ENCODE peak calls at places on chromosomes 5 and 9, in five cellular contexts. E is choroid plexus epithelial cell, A is PC-3, I is mucosa of descending colon, J is esophagus squamous epithelium. V is an unnamed sample.

GRCh38 chr9:81798606-81799005 is 109.3 kb upstream of the TLE1 start:
- DNase-seq in E (peak; percentile 12), A (no peak), I (no peak), J (no peak), V (no peak)

GRCh38 chr5:150159741-150160179 is 4.1 kb upstream of the PDGFRB start:
- DNase-seq in E (peak; percentile 83), A (no peak), I (no peak), J (no peak), V (peak; percentile 92)

GRCh38 chr5:91225848-91226686 is 157.1 kb downstream of the ARRDC3 start:
- DNase-seq in E (no peak), A (peak; percentile 66), I (peak; percentile 80), J (no peak), V (no peak)

GRCh38 chr9:133813749-133814585 is 75.8 kb upstream of the SARDH start:
- DNase-seq in E (no peak), A (no peak), I (no peak), J (no peak), V (peak; percentile 22)

GRCh38 chr9:130172161-130172857 is at the start of gene NCS1:
- DNase-seq in E (peak; percentile 68), A (peak; percentile 38), I (peak; percentile 69), J (no peak), V (peak; percentile 44)

GRCh38 chr9:38355115-38355514 is 37.4 kb upstream of the ALDH1B1 start:
- DNase-seq in E (no peak), A (no peak), I (no peak), J (no peak), V (no peak)

GRCh38 chr5:143554918-143555477 is 151.5 kb upstream of the NR3C1 start:
- DNase-seq in E (peak; percentile 88), A (no peak), I (no peak), J (no peak), V (peak; percentile 74)

GRCh38 chr5:143016777-143017374 is 246.7 kb downstream of the ARHGAP26 start:
- DNase-seq in E (peak; percentile 88), A (peak; percentile 57), I (peak; percentile 69), J (no peak), V (peak; percentile 74)

GRCh38 chr5:170121321-170121720 is 15.6 kb downstream of the FOXI1 start:
- DNase-seq in E (peak; percentile 9), A (peak; percentile 27), I (no peak), J (no peak), V (peak; percentile 56)

GRCh38 chr5:58281189-58281588 is 178.7 kb downstream of the PLK2 start:
- DNase-seq in E (no peak), A (no peak), I (no peak), J (no peak), V (no peak)

GRCh38 chr5:7745882-7746735 is 104.8 kb downstream of the CFAP90 start:
- DNase-seq in E (peak; percentile 83), A (peak; percentile 84), I (peak; percentile 84), J (no peak), V (peak; percentile 71)

GRCh38 chr5:154664869-154665268 is 90.3 kb upstream of the LARP1 start:
- DNase-seq in E (no peak), A (no peak), I (no peak), J (no peak), V (no peak)

GRCh38 chr5:39654715-39655114 is 229.9 kb upstream of the DAB2 start:
- DNase-seq in E (no peak), A (no peak), I (no peak), J (no peak), V (no peak)

GRCh38 chr9:96858018-96858573 is 3.8 kb upstream of the ZNF782 start:
- DNase-seq in E (peak; percentile 78), A (peak; percentile 90), I (no peak), J (no peak), V (no peak)

GRCh38 chr9:75274781-75275180 is 186.5 kb downstream of the OSTF1 start:
- DNase-seq in E (no peak), A (no peak), I (no peak), J (no peak), V (no peak)

GRCh38 chr9:35051069-35051967 is 21.1 kb downstream of the VCP start:
- DNase-seq in E (peak; percentile 79), A (peak; percentile 61), I (peak; percentile 66), J (no peak), V (peak; percentile 63)

DNA sequence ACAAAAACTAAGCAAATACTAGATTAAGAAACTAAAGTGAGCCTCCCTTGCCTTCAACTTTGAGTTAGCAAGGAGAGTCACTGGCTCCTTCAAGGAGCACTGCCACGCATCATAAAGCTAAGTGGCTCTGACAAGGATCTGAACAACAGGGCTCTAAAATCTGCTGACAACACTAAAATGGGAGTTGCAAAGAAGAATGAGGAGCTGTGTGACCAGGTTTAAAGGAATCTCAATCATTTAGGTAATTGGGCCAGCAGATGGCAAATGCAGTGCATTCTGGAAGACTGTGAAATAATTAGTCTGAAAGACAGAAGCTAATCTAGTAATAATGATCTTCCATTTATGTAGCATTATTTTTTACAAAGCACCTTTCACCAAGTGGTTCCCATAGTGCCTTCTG is 297.0 kb upstream of the TAS2R1 start:
- DNase-seq in E (peak; percentile 55), A (peak; percentile 54), I (no peak), J (no peak), V (no peak)
- H3K4me3 ChIP-seq in E (no peak overlapping the region), A (no peak overlapping the region), I (no peak overlapping the region), J (no peak overlapping the region), V (no peak overlapping the region)

DNA sequence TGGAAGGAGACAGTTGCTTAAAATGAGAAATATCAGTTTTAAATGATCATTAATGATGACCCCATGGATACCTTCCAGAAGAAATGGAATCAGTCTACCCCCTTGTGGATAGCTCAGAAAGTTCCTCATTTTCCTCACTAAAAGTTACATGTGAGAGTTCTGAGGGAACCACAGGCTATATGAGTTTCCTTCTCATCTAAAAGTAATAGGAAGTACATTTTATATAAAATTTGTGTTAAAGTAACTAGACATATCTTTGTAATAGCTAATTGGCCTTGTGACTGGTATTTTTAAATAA is 104.9 kb upstream of the SLC25A48 start:
- DNase-seq in E (peak; percentile 14), A (peak; percentile 6), I (no peak), J (no peak), V (peak; percentile 5)
- TF ChIP-seq CTCF in E (peak; percentile 26), A (peak; percentile 28), I (no peak), J (no peak), V (peak; percentile 21)

GRCh38 chr9:137299938-137300337 is 2.1 kb downstream of the NRARP start:
- DNase-seq in E (no peak), A (no peak), I (peak; percentile 60), J (no peak), V (no peak)

GRCh38 chr9:137297966-137298365 is 4.1 kb downstream of the NRARP start:
- DNase-seq in E (no peak), A (no peak), I (peak; percentile 60), J (no peak), V (no peak)

GRCh38 chr9:137298983-137299521 is 3.0 kb downstream of the NRARP start:
- DNase-seq in E (no peak), A (no peak), I (peak; percentile 47), J (no peak), V (no peak)

GRCh38 chr9:137297060-137297664 is 4.9 kb downstream of the NRARP start:
- DNase-seq in E (no peak), A (no peak), I (peak; percentile 47), J (no peak), V (no peak)

DNA sequence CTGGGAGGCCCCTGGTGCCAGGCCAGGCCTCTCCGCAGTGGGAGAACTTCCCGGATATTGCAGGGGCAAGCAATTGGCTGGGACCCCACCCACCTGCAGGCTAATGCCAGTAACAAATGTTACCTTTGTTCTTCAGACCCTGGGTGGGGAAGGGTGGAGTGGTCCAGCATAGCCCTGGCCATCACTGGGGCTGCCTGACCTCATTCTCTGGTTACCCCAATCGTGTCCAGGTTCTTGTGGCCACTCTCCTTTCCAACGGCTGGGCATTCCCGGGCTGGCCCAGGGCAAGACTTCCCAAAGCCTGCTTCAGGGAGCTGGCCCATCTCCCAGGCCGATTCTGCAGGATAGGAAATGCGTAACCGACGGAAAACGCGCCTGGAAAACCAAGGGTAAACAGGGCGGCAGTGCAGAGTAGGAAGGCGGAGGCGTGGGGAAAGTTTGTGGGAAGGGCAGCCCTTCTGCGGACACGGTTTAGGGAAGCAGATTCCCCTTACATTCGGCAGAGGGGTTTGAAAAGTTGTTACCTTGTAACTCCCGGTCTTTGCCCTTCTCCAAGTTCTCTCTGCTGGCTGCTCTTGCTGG is 3.6 kb downstream of the NRARP start:
- DNase-seq in E (no peak), A (no peak), I (peak; percentile 78), J (no peak), V (no peak)
- H3K4me3 ChIP-seq in E (no peak overlapping the region), A (no peak overlapping the region), I (peak overlapping the region; percentile 4), J (peak overlapping the region; percentile 79), V (no peak overlapping the region)

GRCh38 chr5:96836817-96837216 is 29.1 kb upstream of the ERAP1 start:
- DNase-seq in E (no peak), A (no peak), I (no peak), J (no peak), V (no peak)
- TF ChIP-seq CTCF in E (no peak), A (no peak), I (no peak), J (no peak), V (no peak)

DNA sequence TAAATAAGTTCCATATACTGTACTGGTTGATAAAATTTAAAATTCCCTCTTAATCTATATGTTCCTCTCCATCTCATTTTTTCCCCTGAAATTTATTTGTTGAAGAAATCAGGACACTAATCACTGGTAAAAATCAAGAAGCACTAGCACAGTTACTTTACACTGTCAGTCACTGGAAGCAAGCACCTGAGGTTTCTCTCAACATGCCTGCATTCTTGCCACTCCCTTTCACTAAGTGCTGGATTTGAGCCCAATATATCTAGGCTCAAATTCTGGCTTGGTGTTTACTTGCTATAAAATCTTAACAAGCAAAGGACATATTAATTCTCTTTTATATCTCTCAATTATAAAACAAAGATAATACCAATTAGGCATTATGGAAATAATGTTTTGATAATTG is 58.7 kb downstream of the DIAPH1 start:
- DNase-seq in E (peak; percentile 63), A (peak; percentile 34), I (peak; percentile 19), J (no peak), V (peak; percentile 19)
- H3K4me3 ChIP-seq in E (no peak overlapping the region), A (no peak overlapping the region), I (no peak overlapping the region), J (peak overlapping the region; percentile 28), V (no peak overlapping the region)

DNA sequence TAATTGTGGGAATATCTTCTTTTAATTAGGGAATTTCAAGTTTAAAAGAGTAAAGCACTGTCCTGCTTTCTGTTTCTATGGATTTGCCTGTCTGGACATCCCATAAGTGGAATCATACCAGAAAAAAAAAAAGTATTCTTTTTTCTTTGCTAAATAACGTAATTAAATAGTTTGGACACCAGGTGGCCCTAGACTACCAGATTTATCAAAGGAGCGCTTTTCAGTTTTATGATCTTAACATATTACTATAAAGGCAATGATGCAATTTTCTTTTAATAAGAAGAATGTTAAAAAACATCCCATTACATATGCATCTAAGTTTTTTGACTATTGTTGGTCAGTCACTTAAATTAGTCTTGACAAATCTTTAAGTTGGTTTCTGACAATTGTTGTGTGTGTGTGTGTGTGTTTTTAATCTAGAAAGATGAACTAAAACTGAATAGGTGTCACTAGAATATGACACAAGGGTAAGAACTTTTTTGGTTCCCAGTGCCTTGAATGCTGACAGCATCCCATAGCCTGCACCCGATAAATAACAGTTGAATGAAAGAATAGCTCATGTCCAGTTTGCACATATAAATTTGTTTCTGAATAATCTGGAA is 49.5 kb downstream of the C5orf22 start:
- DNase-seq in E (peak; percentile 73), A (peak; percentile 65), I (peak; percentile 2), J (no peak), V (peak; percentile 61)
- TF ChIP-seq CTCF in E (peak; percentile 47), A (peak; percentile 77), I (no peak), J (no peak), V (peak; percentile 43)